ENCODE peak calls at places on chromosomes 6 and 20, in ten cellular contexts. F is transverse colon; P is NT2/D1; S is choroid plexus epithelial cell; H is ovary; Y is neuronal stem cell; O is endodermal cell; J is left ventricle myocardium superior; Q is OCI-LY7; I is CD4-positive, alpha-beta memory T cell. X is an unnamed sample.

GRCh38 chr6:72182337-72183246 is 296.2 kb downstream of the RIMS1 start:
- DNase-seq in F (peak), P (peak), S (peak), H (peak), Y (peak), O (peak), J (peak), Q (no peak), I (no peak), X (no peak)

GRCh38 chr6:160535270-160535669 is 128.8 kb downstream of the LPA start:
- DNase-seq in F (no peak), P (no peak), S (no peak), H (no peak), Y (no peak), O (no peak), J (no peak), Q (no peak), I (no peak), X (no peak)

GRCh38 chr20:58542411-58543095 is 27.4 kb upstream of the APCDD1L start:
- DNase-seq in F (no peak), P (no peak), S (no peak), H (no peak), Y (no peak), O (peak), J (no peak), Q (no peak), I (no peak), X (no peak)

GRCh38 chr6:35668096-35668495 is 20.6 kb downstream of the FKBP5 start:
- DNase-seq in F (no peak), P (no peak), S (no peak), H (no peak), Y (no peak), O (no peak), J (no peak), Q (no peak), I (no peak), X (no peak)

GRCh38 chr6:105601541-105602174 is 198.8 kb upstream of the PREP start:
- DNase-seq in F (peak), P (no peak), S (peak), H (no peak), Y (no peak), O (no peak), J (peak), Q (peak), I (peak), X (no peak)

GRCh38 chr6:140345935-140346334 is 971.5 kb upstream of the CITED2 start:
- DNase-seq in F (no peak), P (no peak), S (no peak), H (no peak), Y (no peak), O (no peak), J (no peak), Q (no peak), I (no peak), X (no peak)

GRCh38 chr20:58765795-58766194 is 73.2 kb downstream of the NPEPL1 start:
- DNase-seq in F (no peak), P (no peak), S (no peak), H (no peak), Y (no peak), O (no peak), J (no peak), Q (no peak), I (no peak), X (no peak)

GRCh38 chr20:12053348-12053747 is 135.7 kb downstream of the BTBD3 start:
- DNase-seq in F (no peak), P (no peak), S (peak), H (no peak), Y (no peak), O (no peak), J (no peak), Q (peak), I (no peak), X (no peak)

GRCh38 chr6:155495011-155495768 is 39.6 kb upstream of the NOX3 start:
- DNase-seq in F (peak), P (no peak), S (peak), H (peak), Y (peak), O (peak), J (peak), Q (peak), I (no peak), X (no peak)

GRCh38 chr6:13407709-13408695 is 79.4 kb downstream of the GFOD1 start:
- DNase-seq in F (no peak), P (no peak), S (peak), H (no peak), Y (no peak), O (no peak), J (peak), Q (no peak), I (no peak), X (no peak)

GRCh38 chr6:6521961-6522360 is 66.6 kb upstream of the LY86 start:
- DNase-seq in F (no peak), P (no peak), S (no peak), H (no peak), Y (no peak), O (no peak), J (no peak), Q (no peak), I (no peak), X (no peak)

GRCh38 chr6:53328375-53328774 is 20.4 kb downstream of the ELOVL5 start:
- DNase-seq in F (no peak), P (no peak), S (no peak), H (no peak), Y (no peak), O (no peak), J (no peak), Q (no peak), I (no peak), X (no peak)

GRCh38 chr6:165800337-165800736 is 137.3 kb upstream of the PDE10A start:
- DNase-seq in F (no peak), P (no peak), S (no peak), H (no peak), Y (no peak), O (no peak), J (no peak), Q (no peak), I (no peak), X (no peak)

GRCh38 chr6:28167068-28167467 is 25.4 kb downstream of the ZKSCAN8 start:
- DNase-seq in F (no peak), P (no peak), S (peak), H (no peak), Y (no peak), O (no peak), J (no peak), Q (no peak), I (no peak), X (no peak)

GRCh38 chr20:9912858-9913434 is 74.1 kb upstream of the PAK5 start:
- DNase-seq in F (peak), P (peak), S (peak), H (peak), Y (peak), O (peak), J (no peak), Q (peak), I (peak), X (no peak)

GRCh38 chr6:161001421-161001820 is 9.9 kb downstream of the MAP3K4 start:
- DNase-seq in F (no peak), P (no peak), S (peak), H (no peak), Y (no peak), O (no peak), J (no peak), Q (no peak), I (no peak), X (no peak)

GRCh38 chr6:75317503-75318206 is 33.1 kb upstream of the TMEM30A start:
- DNase-seq in F (no peak), P (no peak), S (peak), H (no peak), Y (no peak), O (peak), J (no peak), Q (no peak), I (no peak), X (no peak)

GRCh38 chr20:53857723-53858236 is 212.6 kb downstream of the BCAS1 start:
- DNase-seq in F (peak), P (no peak), S (no peak), H (no peak), Y (no peak), O (no peak), J (peak), Q (no peak), I (no peak), X (no peak)

X was measured in activated CD4-positive, CD25-positive, alpha-beta regulatory T cell.